ENCODE peak calls at places on chromosomes 4 and X, in four cellular contexts. D is testis, E is NCI-H1436, N is GM20000. O is an unnamed sample.

GRCh38 chr4:17502764-17503163 is 9.1 kb downstream of the QDPR start:
- DNase-seq in D (no peak), E (no peak), N (no peak), O (no peak)

GRCh38 chrX:46326161-46326560 is 219.1 kb downstream of the ZNF674 start:
- DNase-seq in D (no peak), E (no peak), N (no peak), O (no peak)

GRCh38 chr4:15436515-15436914 is 8.7 kb downstream of the C1QTNF7 start:
- DNase-seq in D (peak), E (no peak), N (no peak), O (no peak)

GRCh38 chr4:183722738-183723560 is 63.9 kb downstream of the TRAPPC11 start:
- DNase-seq in D (peak), E (peak), N (peak), O (no peak)

GRCh38 chrX:1749499-1749898 is 134.6 kb downstream of the ASMT start:
- DNase-seq in D (no peak), E (no peak), N (no peak), O (no peak)

GRCh38 chrX:10166731-10167149 is 10.0 kb downstream of the CLCN4 start:
- DNase-seq in D (no peak), E (no peak), N (no peak), O (no peak)

GRCh38 chrX:37776283-37776986 is 3.4 kb upstream of the CYBB start:
- DNase-seq in D (no peak), E (no peak), N (no peak), O (no peak)

GRCh38 chr4:27318740-27319139 is 458.1 kb downstream of the STIM2 start:
- DNase-seq in D (peak), E (no peak), N (peak), O (peak)

GRCh38 chrX:37812110-37812509 is 32.3 kb downstream of the CYBB start:
- DNase-seq in D (no peak), E (no peak), N (no peak), O (no peak)

GRCh38 chrX:129996120-129996519 is 13.7 kb downstream of the BCORL1 start:
- DNase-seq in D (no peak), E (no peak), N (no peak), O (peak)

GRCh38 chr4:78460368-78460767 is 91.2 kb upstream of the ANXA3 start:
- DNase-seq in D (no peak), E (no peak), N (no peak), O (no peak)

GRCh38 chrX:140817943-140818342 is 108.4 kb downstream of the LINC00632 start:
- DNase-seq in D (no peak), E (peak), N (peak), O (no peak)

GRCh38 chr4:185541251-185541671 is 6.0 kb upstream of the PDLIM3 start:
- DNase-seq in D (peak), E (no peak), N (no peak), O (no peak)

GRCh38 chr4:4488405-4489404 is 53.1 kb downstream of the STX18 start:
- DNase-seq in D (peak), E (no peak), N (peak), O (peak)

GRCh38 chr4:163600731-163601130 is 106.2 kb downstream of the TMA16 start:
- DNase-seq in D (no peak), E (no peak), N (no peak), O (no peak)

GRCh38 chr4:158316264-158316663 is 106.0 kb downstream of the TMEM144 start:
- DNase-seq in D (no peak), E (no peak), N (no peak), O (no peak)

GRCh38 chr4:21900211-21900610 is 48.4 kb downstream of the KCNIP4 start:
- DNase-seq in D (no peak), E (no peak), N (no peak), O (no peak)

GRCh38 chr4:113272523-113272922 is 223.1 kb downstream of the ANK2 start:
- DNase-seq in D (no peak), E (no peak), N (no peak), O (no peak)

GRCh38 chr4:54213812-54214211 is 15.3 kb upstream of the PDGFRA start:
- DNase-seq in D (no peak), E (no peak), N (no peak), O (no peak)

GRCh38 chrX:106608016-106608415 is 3.8 kb upstream of the RADX start:
- DNase-seq in D (no peak), E (peak), N (no peak), O (no peak)

GRCh38 chr4:145195167-145195952 is 15.0 kb upstream of the OTUD4 start:
- DNase-seq in D (no peak), E (no peak), N (peak), O (no peak)

GRCh38 chr4:8912089-8912455 is 40.4 kb upstream of the HMX1 start:
- DNase-seq in D (peak), E (no peak), N (peak), O (no peak)

GRCh38 chr4:155946486-155946885 is 7.2 kb downstream of the CTSO start:
- DNase-seq in D (no peak), E (no peak), N (no peak), O (no peak)

GRCh38 chr4:185587444-185588161 is 52.3 kb upstream of the PDLIM3 start:
- DNase-seq in D (no peak), E (no peak), N (peak), O (no peak)

GRCh38 chr4:118348886-118349285 is 3.9 kb downstream of the PRSS12 start:
- DNase-seq in D (no peak), E (no peak), N (no peak), O (no peak)

O was measured in AG09319.